ENCODE peak calls at places on chromosome 14, in nine cellular contexts. W is NCI-H2081; P is ovary; X is GM04503; T is bronchial epithelial cell; G is lung microvascular endothelial cell; U is T-cell; K is central memory CD4-positive, alpha-beta T cell; N is HCEC 1CT. E is an unnamed sample.

GRCh38 chr14:101461891-101462290 is 99.4 kb upstream of the DIO3 start:
- DNase-seq in N (no peak), T (no peak), X (no peak), P (no peak), W (no peak), K (no peak), G (no peak), U (no peak), E (no peak)

GRCh38 chr14:79820866-79821535 is 390.3 kb downstream of the DIO2 start:
- DNase-seq in N (no peak), U (no peak), W (no peak), P (no peak), K (no peak), G (no peak), X (no peak), T (no peak), E (no peak)

GRCh38 chr14:68625366-68626090 is 167.3 kb downstream of the ZFP36L1 start:
- DNase-seq in G (no peak), P (peak), T (no peak), N (no peak), U (no peak), K (no peak), X (no peak), W (no peak), E (no peak)

GRCh38 chr14:87250992-87251391 is 742.0 kb downstream of the GALC start:
- DNase-seq in G (no peak), U (no peak), P (no peak), T (no peak), K (no peak), W (peak), X (no peak), N (no peak), E (no peak)

GRCh38 chr14:105878125-105878524 is 351.7 kb downstream of the TMEM121 start:
- DNase-seq in X (no peak), U (no peak), W (no peak), T (no peak), N (no peak), G (no peak), K (no peak), P (peak), E (peak)

GRCh38 chr14:54579606-54580005 is 12.7 kb downstream of the SAMD4A start:
- DNase-seq in W (no peak), K (no peak), G (no peak), N (peak), T (peak), X (no peak), P (no peak), U (no peak), E (no peak)

GRCh38 chr14:71492346-71492745 is 439.9 kb upstream of the RGS6 start:
- DNase-seq in W (no peak), X (no peak), T (no peak), G (no peak), P (no peak), U (no peak), N (no peak), K (no peak), E (no peak)

GRCh38 chr14:101527987-101528386 is 33.3 kb upstream of the DIO3 start:
- DNase-seq in G (no peak), N (no peak), P (no peak), W (no peak), K (no peak), T (no peak), X (no peak), U (no peak), E (no peak)